ENCODE peak calls at places on chromosomes 7 and 10, in four cellular contexts. F, Y, P and C are unnamed samples.

GRCh38 chr10:71396084-71396713 is 521 bp upstream of the CDH23 start:
- DNase-seq in F (peak; percentile 49), Y (no peak), P (no peak), C (peak; percentile 61)

GRCh38 chr10:45420453-45421192 is 46.6 kb downstream of the ALOX5 start:
- DNase-seq in F (peak; percentile 83), Y (no peak), P (peak; percentile 46), C (peak; percentile 80)

GRCh38 chr10:44822349-44822748 is 88.8 kb upstream of the TMEM72 start:
- DNase-seq in F (no peak), Y (no peak), P (no peak), C (no peak)

GRCh38 chr10:22761569-22762220 is 47.3 kb upstream of the PIP4K2A start:
- DNase-seq in F (no peak), Y (no peak), P (no peak), C (no peak)

GRCh38 chr7:99061001-99061779 is 82.7 kb downstream of the SMURF1 start:
- DNase-seq in F (no peak), Y (no peak), P (no peak), C (no peak)

GRCh38 chr7:31437466-31437865 is 76.4 kb upstream of the ITPRID1 start:
- DNase-seq in F (no peak), Y (no peak), P (no peak), C (no peak)

GRCh38 chr10:81874878-81875679 is at the start of gene NRG3:
- DNase-seq in F (no peak), Y (no peak), P (no peak), C (no peak)

GRCh38 chr7:30285067-30285530 is 702 bp downstream of the ZNRF2 start:
- DNase-seq in F (peak; percentile 56), Y (no peak), P (peak; percentile 35), C (no peak)

GRCh38 chr10:124011464-124011863 is 81.9 kb downstream of the CHST15 start:
- DNase-seq in F (no peak), Y (no peak), P (no peak), C (no peak)

GRCh38 chr7:36506820-36507219 is 117.2 kb downstream of the ANLN start:
- DNase-seq in F (no peak), Y (no peak), P (peak; percentile 13), C (no peak)

GRCh38 chr10:99791831-99792230 is 9.4 kb downstream of the ABCC2 start:
- DNase-seq in F (no peak), Y (no peak), P (no peak), C (no peak)

GRCh38 chr7:115299379-115300038 is 377.6 kb downstream of the MDFIC start:
- DNase-seq in F (no peak), Y (no peak), P (peak; percentile 5), C (no peak)

GRCh38 chr10:88911121-88911520 is 31.1 kb downstream of the STAMBPL1 start:
- DNase-seq in F (no peak), Y (no peak), P (no peak), C (no peak)

GRCh38 chr7:55657654-55658053 is 85.4 kb upstream of the VOPP1 start:
- DNase-seq in F (no peak), Y (no peak), P (no peak), C (no peak)

GRCh38 chr10:69861251-69862240 is 59.8 kb downstream of the COL13A1 start:
- DNase-seq in F (no peak), Y (peak; percentile 62), P (peak; percentile 82), C (no peak)

GRCh38 chr10:114138581-114138980 is 35.4 kb downstream of the CCDC186 start:
- DNase-seq in F (no peak), Y (no peak), P (no peak), C (no peak)

GRCh38 chr10:132209130-132209529 is 22.4 kb downstream of the DPYSL4 start:
- DNase-seq in F (no peak), Y (no peak), P (peak; percentile 31), C (no peak)

GRCh38 chr10:66218981-66219587 is 706.8 kb upstream of the LRRTM3 start:
- DNase-seq in F (no peak), Y (peak; percentile 45), P (no peak), C (no peak)

GRCh38 chr10:12241810-12242529 is 46.0 kb downstream of the CDC123 start:
- DNase-seq in F (no peak), Y (peak; percentile 66), P (no peak), C (no peak)

GRCh38 chr7:100400656-100401055 is 27.4 kb downstream of the PILRA start:
- DNase-seq in F (no peak), Y (no peak), P (no peak), C (no peak)

GRCh38 chr7:129108583-129108982 is 35.9 kb upstream of the TSPAN33 start:
- DNase-seq in F (no peak), Y (peak; percentile 34), P (no peak), C (no peak)

GRCh38 chr7:24652551-24652950 is 79.3 kb downstream of the PALS2 start:
- DNase-seq in F (no peak), Y (no peak), P (no peak), C (no peak)

GRCh38 chr7:24657980-24658379 is 84.7 kb downstream of the PALS2 start:
- DNase-seq in F (no peak), Y (no peak), P (no peak), C (no peak)

GRCh38 chr7:24654305-24654704 is 81.1 kb downstream of the PALS2 start:
- DNase-seq in F (no peak), Y (no peak), P (no peak), C (no peak)

GRCh38 chr7:24656608-24657007 is 83.4 kb downstream of the PALS2 start:
- DNase-seq in F (no peak), Y (no peak), P (no peak), C (no peak)

DNA sequence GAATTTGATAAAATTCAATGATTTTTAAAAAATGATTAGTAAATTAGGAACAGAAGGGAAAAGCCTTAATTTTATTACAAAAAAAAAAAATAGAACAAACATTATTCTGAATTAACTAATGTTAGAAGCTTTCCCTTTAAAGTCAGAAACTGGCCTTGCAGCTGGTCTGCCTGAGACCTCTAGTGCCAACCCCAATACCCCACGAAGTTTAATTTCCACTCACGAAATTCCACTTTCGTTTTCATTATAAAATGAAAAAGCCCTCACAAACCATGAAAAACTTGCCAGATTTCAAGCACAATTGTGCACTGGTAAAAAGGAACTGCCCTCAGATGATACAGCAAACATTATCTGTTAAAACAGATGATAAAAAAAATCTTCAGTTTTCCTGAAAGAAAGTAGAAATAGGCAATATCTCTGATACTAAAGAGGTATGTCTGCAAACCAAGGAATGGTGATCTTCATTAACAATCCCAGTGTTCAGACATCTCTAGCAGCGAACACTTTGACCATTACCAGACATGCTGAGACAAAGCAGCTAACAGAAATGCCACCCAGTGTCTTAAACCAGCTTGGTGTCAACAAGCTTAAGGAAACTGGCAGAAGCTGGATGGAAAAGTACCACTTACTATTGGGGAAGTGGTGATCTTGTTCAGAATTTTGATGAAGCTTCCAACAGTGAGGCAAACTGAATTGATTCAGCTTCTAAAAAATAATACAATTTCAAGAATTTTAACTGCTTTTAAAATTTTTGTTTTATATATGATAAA is 80.2 kb downstream of the PALS2 start:
- DNase-seq in F (no peak), Y (no peak), P (peak; percentile 10), C (no peak)
- H3K4me3 ChIP-seq in F (peak overlapping the region; percentile 31), Y (no peak overlapping the region), P (peak overlapping the region; percentile 41), C (no peak overlapping the region)

GRCh38 chr7:136877990-136878389 is 9.5 kb downstream of the CHRM2 start:
- DNase-seq in F (no peak), Y (no peak), P (no peak), C (no peak)

GRCh38 chr7:136869991-136870798 is 1.7 kb downstream of the CHRM2 start:
- DNase-seq in F (no peak), Y (no peak), P (peak; percentile 10), C (peak; percentile 19)

GRCh38 chr7:136870799-136871487 is 2.5 kb downstream of the CHRM2 start:
- DNase-seq in F (peak; percentile 11), Y (no peak), P (no peak), C (no peak)

GRCh38 chr7:136877509-136877908 is 9.1 kb downstream of the CHRM2 start:
- DNase-seq in F (no peak), Y (no peak), P (no peak), C (no peak)

GRCh38 chr7:136874393-136875032 is 6.1 kb downstream of the CHRM2 start:
- DNase-seq in F (no peak), Y (no peak), P (peak; percentile 18), C (no peak)
- TF ChIP-seq CTCF in F (no peak), Y (peak; percentile 67), P (peak; percentile 51), C (no peak)

DNA sequence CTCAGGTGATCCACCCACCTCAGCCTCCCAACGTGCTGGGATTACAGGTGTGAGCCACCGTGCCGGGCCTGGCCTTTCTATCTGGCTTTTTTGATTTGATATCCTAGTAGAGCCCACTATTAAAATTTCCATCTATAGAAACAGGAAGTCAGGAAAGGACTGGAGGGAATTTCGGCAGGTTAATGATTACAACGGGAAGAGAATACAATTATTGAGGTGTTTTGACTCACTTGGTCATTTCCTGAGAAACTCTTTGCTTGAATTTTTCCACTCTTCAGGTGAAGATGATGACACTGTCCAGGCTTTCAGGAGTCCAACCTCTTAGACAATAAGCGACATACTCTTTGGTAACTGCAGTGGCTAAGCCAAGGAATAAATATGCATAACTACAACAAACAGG is 1.1 kb upstream of the MKLN1 start:
- DNase-seq in F (no peak), Y (no peak), P (no peak), C (peak; percentile 38)
- H3K4me3 ChIP-seq in F (peak overlapping the region; percentile 99), Y (peak overlapping the region; percentile 94), P (peak overlapping the region; percentile 91), C (no peak overlapping the region)

GRCh38 chr10:87798082-87798481 is 19.9 kb downstream of the ATAD1 start:
- DNase-seq in F (no peak), Y (no peak), P (no peak), C (no peak)
- TF ChIP-seq CTCF in F (no peak), Y (no peak), P (no peak), C (no peak)

GRCh38 chr7:11330717-11331116 is 357.0 kb downstream of the PHF14 start:
- DNase-seq in F (no peak), Y (no peak), P (no peak), C (no peak)

GRCh38 chr7:11332865-11333228 is 359.2 kb downstream of the PHF14 start:
- DNase-seq in F (no peak), Y (no peak), P (no peak), C (no peak)

GRCh38 chr7:11332186-11332864 is 358.7 kb downstream of the PHF14 start:
- DNase-seq in F (no peak), Y (no peak), P (no peak), C (no peak)

GRCh38 chr7:11331128-11332102 is 357.7 kb downstream of the PHF14 start:
- DNase-seq in F (no peak), Y (no peak), P (no peak), C (no peak)

GRCh38 chr7:11335951-11336350 is 362.3 kb downstream of the PHF14 start:
- DNase-seq in F (no peak), Y (no peak), P (no peak), C (no peak)
- H3K4me3 ChIP-seq in F (no peak overlapping the region), Y (no peak overlapping the region), P (no peak overlapping the region), C (no peak overlapping the region)